ENCODE peak calls at places on chromosomes 3 and 15, in seven cellular contexts. R is MCF 10A, G is COR-L47, D is glutamatergic neuron, M is SHP77 treated with DMSO at 0.1 percent for 48 hours, E is NCI-H1092, J is A549. L is an unnamed sample.

GRCh38 chr3:45992820-45993219 is 2.8 kb downstream of the FYCO1 start:
- DNase-seq in R (no peak), G (no peak), D (no peak), M (no peak), E (no peak), J (no peak), L (no peak)

GRCh38 chr3:57370331-57370730 is 77.8 kb upstream of the ASB14 start:
- DNase-seq in R (no peak), G (no peak), D (no peak), M (no peak), E (no peak), J (no peak), L (no peak)

GRCh38 chr15:66124626-66125025 is 128.9 kb downstream of the MEGF11 start:
- DNase-seq in R (no peak), G (peak), D (peak), M (no peak), E (no peak), J (no peak), L (no peak)

GRCh38 chr3:154218728-154219127 is 97.5 kb downstream of the ARHGEF26 start:
- DNase-seq in R (no peak), G (no peak), D (no peak), M (no peak), E (no peak), J (no peak), L (no peak)

GRCh38 chr3:69115731-69116130 is 6.7 kb downstream of the LMOD3 start:
- DNase-seq in R (peak), G (no peak), D (no peak), M (no peak), E (no peak), J (no peak), L (no peak)

GRCh38 chr3:78368576-78369345 is 1328.9 kb downstream of the ROBO2 start:
- DNase-seq in R (peak), G (peak), D (no peak), M (no peak), E (no peak), J (no peak), L (no peak)

GRCh38 chr15:65033659-65034269 is 4.3 kb upstream of the MTFMT start:
- DNase-seq in R (peak), G (peak), D (no peak), M (peak), E (peak), J (peak), L (peak)

GRCh38 chr3:62051506-62051905 is 321.8 kb downstream of the FEZF2 start:
- DNase-seq in R (peak), G (peak), D (peak), M (no peak), E (peak), J (peak), L (no peak)

GRCh38 chr3:189038773-189039720 is 132.7 kb upstream of the TPRG1 start:
- DNase-seq in R (no peak), G (no peak), D (no peak), M (no peak), E (no peak), J (no peak), L (no peak)

GRCh38 chr3:177026505-177027277 is 170.6 kb downstream of the TBL1XR1 start:
- DNase-seq in R (no peak), G (no peak), D (no peak), M (no peak), E (no peak), J (no peak), L (no peak)

GRCh38 chr3:57737840-57738239 is 18.3 kb upstream of the SLMAP start:
- DNase-seq in R (no peak), G (no peak), D (no peak), M (no peak), E (no peak), J (no peak), L (no peak)

GRCh38 chr3:194562986-194563385 is 70.2 kb downstream of the TMEM44 start:
- DNase-seq in R (no peak), G (no peak), D (no peak), M (no peak), E (no peak), J (no peak), L (no peak)

GRCh38 chr3:148101061-148101460 is 596.6 kb upstream of the AGTR1 start:
- DNase-seq in R (no peak), G (no peak), D (no peak), M (no peak), E (no peak), J (no peak), L (no peak)

L was measured in GM13977.